ENCODE peak calls at places on chromosomes 11 and 22, in seven cellular contexts. T is K562, K is HCT116, H is GM12878, X is HepG2, V is SK-N-SH, C is H1. G is an unnamed sample.

GRCh38 chr22:42203609-42204008 is 66.8 kb downstream of the TCF20 start:
- DNase-seq in V (no peak), K (no peak), X (no peak), H (no peak), C (no peak), T (no peak), G (no peak)

GRCh38 chr22:45638834-45639746 is 32.5 kb upstream of the ATXN10 start:
- DNase-seq in C (no peak), H (no peak), X (peak), V (no peak), K (peak), T (peak), G (no peak)

GRCh38 chr11:75802913-75803820 is 11.8 kb upstream of the UVRAG start:
- DNase-seq in V (peak), H (no peak), C (peak), T (peak), K (peak), X (peak), G (peak)

GRCh38 chr11:126339866-126340434 is 15.5 kb upstream of the ST3GAL4 start:
- DNase-seq in V (no peak), H (no peak), X (no peak), K (no peak), T (no peak), C (no peak), G (peak)

GRCh38 chr22:24952837-24953293 is 349 bp downstream of the KIAA1671 start:
- DNase-seq in K (peak), H (no peak), T (no peak), X (peak), C (peak), V (peak), G (peak)

GRCh38 chr11:63768232-63769043 is at the start of gene ZFTA:
- DNase-seq in C (peak), X (no peak), K (no peak), T (peak), V (peak), H (no peak), G (peak)

GRCh38 chr11:13127161-13127560 is 118.0 kb downstream of the RASSF10 start:
- DNase-seq in X (no peak), V (no peak), H (no peak), K (no peak), T (no peak), C (no peak), G (no peak)

GRCh38 chr11:124123587-124123986 is 8.3 kb downstream of the VWA5A start:
- DNase-seq in V (peak), C (no peak), H (no peak), K (no peak), X (no peak), T (peak), G (no peak)

GRCh38 chr11:118003021-118003423 is 16.8 kb downstream of the IL10RA start:
- DNase-seq in K (no peak), X (no peak), T (peak), C (no peak), V (no peak), H (no peak), G (no peak)

GRCh38 chr11:32427616-32427934 is 7.8 kb downstream of the WT1 start:
- DNase-seq in H (no peak), C (no peak), T (no peak), X (no peak), V (no peak), K (no peak), G (no peak)

GRCh38 chr11:109371444-109372176 is 50.4 kb upstream of the C11orf87 start:
- DNase-seq in T (no peak), C (no peak), V (peak), K (no peak), H (no peak), X (no peak), G (no peak)

GRCh38 chr11:7892751-7893356 is 38.2 kb downstream of the OR10A6 start:
- DNase-seq in X (peak), T (peak), C (no peak), V (peak), K (peak), H (no peak), G (peak)

GRCh38 chr22:41658869-41659268 is 29.8 kb downstream of the SNU13 start:
- DNase-seq in K (no peak), X (no peak), C (no peak), T (no peak), V (no peak), H (no peak), G (no peak)

GRCh38 chr11:108574675-108575074 is 18.9 kb downstream of the EXPH5 start:
- DNase-seq in K (no peak), H (no peak), C (no peak), X (no peak), T (no peak), V (no peak), G (no peak)

GRCh38 chr11:76978818-76979217 is 55.4 kb upstream of the B3GNT6 start:
- DNase-seq in X (no peak), C (no peak), K (no peak), V (no peak), H (no peak), T (no peak), G (no peak)

GRCh38 chr11:64787526-64788320 is 9.4 kb upstream of the SF1 start:
- DNase-seq in H (no peak), T (peak), C (peak), V (peak), X (peak), K (no peak), G (peak)

GRCh38 chr11:46977038-46977818 is 40.7 kb downstream of the CSTPP1 start:
- DNase-seq in K (no peak), T (no peak), C (no peak), H (no peak), X (peak), V (no peak), G (no peak)

GRCh38 chr11:5117588-5117987 is 20.6 kb downstream of the OR52A5 start:
- DNase-seq in C (no peak), V (no peak), K (no peak), H (no peak), T (no peak), X (no peak), G (no peak)

GRCh38 chr11:2944953-2945756 is 15.9 kb upstream of the PHLDA2 start:
- DNase-seq in K (no peak), X (no peak), T (no peak), V (peak), C (peak), H (no peak), G (no peak)
- TF ChIP-seq JUND in K (no peak), X (no peak), T (no peak), V (no peak), C (no peak), H (no peak), G (no peak)

GRCh38 chr11:68889948-68890446 is 13.6 kb downstream of the MRPL21 start:
- DNase-seq in T (peak), K (no peak), V (peak), C (peak), H (no peak), X (no peak), G (peak)
- TF ChIP-seq JUND in T (no peak), K (no peak), V (no peak), C (no peak), H (no peak), X (no peak), G (no peak)

DNA sequence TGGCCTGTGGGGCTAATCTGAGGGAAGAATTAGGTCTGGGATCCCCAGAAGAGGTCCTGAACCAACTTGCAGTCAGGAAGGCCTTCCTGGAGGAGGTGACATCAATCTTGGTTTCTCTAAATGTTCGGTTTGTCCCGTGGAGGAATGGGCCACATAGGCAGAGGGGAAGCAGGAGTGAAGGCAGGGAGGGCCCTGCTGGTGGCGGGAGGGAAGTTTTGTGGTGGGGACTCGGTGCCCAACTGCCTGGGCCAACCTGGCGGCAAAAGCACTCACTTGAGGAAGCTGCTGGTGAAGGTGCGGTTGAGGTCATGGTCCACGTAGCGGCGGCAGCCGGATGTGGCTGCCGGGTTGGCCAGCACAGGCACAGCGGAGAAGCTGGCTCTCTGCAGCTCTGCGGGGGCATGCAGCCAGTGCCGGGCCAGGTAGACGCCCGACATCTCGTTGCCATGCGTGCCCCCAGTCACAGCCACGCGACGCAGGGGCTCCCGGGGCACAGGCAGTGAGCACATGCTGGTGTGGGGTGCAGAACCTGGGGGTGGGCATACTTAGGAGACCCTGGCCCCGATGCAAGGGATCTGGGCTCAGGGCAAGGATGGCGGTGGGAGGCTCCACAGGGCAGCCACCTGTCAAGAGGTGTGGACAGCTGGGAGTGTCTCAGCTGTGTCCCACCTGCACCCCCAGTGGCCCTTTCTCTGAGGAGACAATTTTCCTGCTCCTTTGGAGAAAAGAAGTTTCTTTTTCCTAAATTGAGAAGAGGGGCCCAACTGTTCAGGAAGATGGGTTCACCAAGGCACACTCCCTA is 3.8 kb downstream of the ACY3 start:
- DNase-seq in T (no peak), X (no peak), V (no peak), H (peak), C (no peak), K (no peak), G (no peak)
- TF ChIP-seq JUND in T (no peak), X (no peak), V (no peak), H (no peak), C (no peak), K (no peak), G (no peak)

GRCh38 chr11:134333312-134333711 is 1.5 kb downstream of the GLB1L2 start:
- DNase-seq in K (no peak), H (no peak), X (no peak), T (no peak), V (no peak), C (no peak), G (no peak)
- TF ChIP-seq JUND in K (no peak), H (no peak), X (no peak), T (no peak), V (no peak), C (no peak), G (no peak)

GRCh38 chr11:17612221-17613188 is 65.4 kb downstream of the OTOG start:
- DNase-seq in T (no peak), V (no peak), K (no peak), H (no peak), C (no peak), X (no peak), G (no peak)
- TF ChIP-seq JUND in T (no peak), V (no peak), K (no peak), H (no peak), C (no peak), X (no peak), G (no peak)

GRCh38 chr11:2754008-2754407 is 54.2 kb upstream of the KCNQ1OT1 start:
- DNase-seq in C (no peak), T (no peak), H (no peak), X (no peak), V (no peak), K (no peak), G (no peak)
- TF ChIP-seq JUND in C (no peak), T (no peak), H (no peak), X (no peak), V (no peak), K (no peak), G (no peak)

GRCh38 chr11:60900673-60901404 is 5.5 kb downstream of the PRPF19 start:
- DNase-seq in X (no peak), K (no peak), T (no peak), H (no peak), V (no peak), C (no peak), G (no peak)
- TF ChIP-seq JUND in X (no peak), K (no peak), T (no peak), H (no peak), V (no peak), C (no peak), G (no peak)

G was measured in T47D.